ENCODE peak calls at places on chromosomes 5 and 9, in four cellular contexts. One of them, this sample, is unnamed.

GRCh38 chr5:123868267-123868666 is 356.3 kb downstream of the CSNK1G3 start:
- DNase-seq in K562: no peak
- DNase-seq in GM12878: no peak
- DNase-seq in HepG2: no peak
- DNase-seq in this sample: no peak

GRCh38 chr5:14672508-14673394 is 8.2 kb downstream of the OTULIN start:
- DNase-seq in K562: no peak
- DNase-seq in HepG2: no peak
- DNase-seq in GM12878: no peak
- DNase-seq in this sample: no peak

GRCh38 chr5:32285489-32286138 is 27.1 kb downstream of the MTMR12 start:
- DNase-seq in GM12878: no peak
- DNase-seq in HepG2: no peak
- DNase-seq in K562: peak
- DNase-seq in this sample: no peak

GRCh38 chr5:122751293-122751753 is 23.6 kb upstream of the SNX2 start:
- DNase-seq in HepG2: no peak
- DNase-seq in K562: no peak
- DNase-seq in GM12878: no peak
- DNase-seq in this sample: no peak

GRCh38 chr9:73132034-73132776 is 19.5 kb upstream of the ANXA1 start:
- DNase-seq in K562: no peak
- DNase-seq in HepG2: no peak
- DNase-seq in GM12878: peak
- DNase-seq in this sample: peak

GRCh38 chr9:17137576-17137975 is 2.7 kb downstream of the CNTLN start:
- DNase-seq in GM12878: no peak
- DNase-seq in HepG2: no peak
- DNase-seq in K562: no peak
- DNase-seq in this sample: no peak

GRCh38 chr5:79436821-79437220 is 77.1 kb downstream of the HOMER1 start:
- DNase-seq in GM12878: no peak
- DNase-seq in K562: no peak
- DNase-seq in HepG2: no peak
- DNase-seq in this sample: no peak

GRCh38 chr9:109453210-109453842 is 44.8 kb downstream of the PTPN3 start:
- DNase-seq in K562: no peak
- DNase-seq in HepG2: no peak
- DNase-seq in GM12878: no peak
- DNase-seq in this sample: no peak

GRCh38 chr9:77384406-77384805 is 207.1 kb downstream of the VPS13A start:
- DNase-seq in HepG2: no peak
- DNase-seq in K562: no peak
- DNase-seq in GM12878: no peak
- DNase-seq in this sample: no peak

GRCh38 chr5:150113047-150113744 is 26.8 kb upstream of the CSF1R start:
- DNase-seq in K562: peak
- DNase-seq in HepG2: no peak
- DNase-seq in GM12878: no peak
- DNase-seq in this sample: no peak

GRCh38 chr5:54294097-54294667 is 16.2 kb downstream of the ARL15 start:
- DNase-seq in HepG2: no peak
- DNase-seq in GM12878: no peak
- DNase-seq in K562: peak
- DNase-seq in this sample: no peak

GRCh38 chr9:115213777-115214428 is 95.9 kb upstream of the TNC start:
- DNase-seq in HepG2: no peak
- DNase-seq in GM12878: no peak
- DNase-seq in K562: no peak
- DNase-seq in this sample: no peak

GRCh38 chr5:10454591-10455272 is 13.1 kb downstream of the ROPN1L start:
- DNase-seq in K562: no peak
- DNase-seq in GM12878: no peak
- DNase-seq in HepG2: no peak
- DNase-seq in this sample: no peak

DNA sequence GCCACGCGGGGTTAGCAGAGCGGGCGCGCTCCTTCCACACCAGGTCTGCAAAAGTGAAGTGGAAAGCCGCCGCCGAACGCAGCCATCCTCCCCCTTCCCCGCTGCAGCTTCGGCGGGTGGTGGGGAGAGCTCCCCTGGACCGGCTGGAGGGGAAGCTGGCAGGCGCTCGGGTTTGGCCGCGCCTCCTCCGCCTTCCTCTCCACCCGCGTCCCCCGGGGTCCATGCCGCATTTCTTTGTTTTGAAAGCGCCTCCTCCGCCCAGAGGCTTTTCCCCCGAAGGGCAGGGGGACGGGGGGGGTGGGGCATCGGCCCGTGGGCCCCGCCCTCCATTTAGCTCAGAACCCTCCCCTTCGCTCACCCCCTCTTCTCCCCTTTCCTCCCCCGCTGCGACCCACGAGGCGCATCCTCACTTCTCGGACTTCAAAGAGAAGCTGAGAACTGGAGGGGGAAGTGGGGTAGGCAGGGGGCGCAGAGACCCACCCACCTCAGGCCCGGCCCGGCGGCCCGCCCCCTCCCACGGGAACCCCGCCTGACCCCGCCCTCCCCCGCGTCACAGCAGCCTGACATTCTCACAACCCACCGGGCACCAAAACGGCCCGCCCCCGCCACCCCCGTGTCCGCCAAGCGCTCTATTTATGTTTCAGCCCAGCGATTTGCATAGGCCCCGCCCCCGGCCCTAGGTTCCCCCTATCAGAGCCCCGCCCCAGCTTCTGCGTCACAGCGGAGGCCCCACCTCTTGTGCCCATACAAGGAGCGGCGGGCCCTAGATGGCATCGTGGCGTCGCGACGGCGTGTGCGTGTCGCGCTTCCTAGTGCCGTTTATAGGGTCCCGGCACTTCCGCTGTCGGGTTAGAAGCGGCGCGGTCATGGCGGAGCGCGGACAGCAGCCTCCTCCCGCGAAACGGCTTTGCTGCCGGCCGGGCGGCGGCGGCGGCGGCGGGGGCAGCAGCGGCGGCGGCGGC is at the start of gene ZSWIM6:
- DNase-seq in K562: peak
- DNase-seq in GM12878: peak
- DNase-seq in HepG2: peak
- DNase-seq in this sample: peak
- TF ChIP-seq SP1 in K562: peak
- TF ChIP-seq SP1 in GM12878: peak
- TF ChIP-seq SP1 in HepG2: no peak
- TF ChIP-seq SP1 in this sample: no peak

GRCh38 chr5:77892061-77893010 is 116.2 kb upstream of the TBCA start:
- DNase-seq in GM12878: no peak
- DNase-seq in HepG2: no peak
- DNase-seq in K562: no peak
- DNase-seq in this sample: no peak

GRCh38 chr5:77896338-77896737 is 120.2 kb upstream of the TBCA start:
- DNase-seq in K562: no peak
- DNase-seq in HepG2: no peak
- DNase-seq in GM12878: no peak
- DNase-seq in this sample: no peak

GRCh38 chr5:77898385-77898784 is 122.2 kb upstream of the TBCA start:
- DNase-seq in HepG2: no peak
- DNase-seq in GM12878: no peak
- DNase-seq in K562: no peak
- DNase-seq in this sample: no peak

DNA sequence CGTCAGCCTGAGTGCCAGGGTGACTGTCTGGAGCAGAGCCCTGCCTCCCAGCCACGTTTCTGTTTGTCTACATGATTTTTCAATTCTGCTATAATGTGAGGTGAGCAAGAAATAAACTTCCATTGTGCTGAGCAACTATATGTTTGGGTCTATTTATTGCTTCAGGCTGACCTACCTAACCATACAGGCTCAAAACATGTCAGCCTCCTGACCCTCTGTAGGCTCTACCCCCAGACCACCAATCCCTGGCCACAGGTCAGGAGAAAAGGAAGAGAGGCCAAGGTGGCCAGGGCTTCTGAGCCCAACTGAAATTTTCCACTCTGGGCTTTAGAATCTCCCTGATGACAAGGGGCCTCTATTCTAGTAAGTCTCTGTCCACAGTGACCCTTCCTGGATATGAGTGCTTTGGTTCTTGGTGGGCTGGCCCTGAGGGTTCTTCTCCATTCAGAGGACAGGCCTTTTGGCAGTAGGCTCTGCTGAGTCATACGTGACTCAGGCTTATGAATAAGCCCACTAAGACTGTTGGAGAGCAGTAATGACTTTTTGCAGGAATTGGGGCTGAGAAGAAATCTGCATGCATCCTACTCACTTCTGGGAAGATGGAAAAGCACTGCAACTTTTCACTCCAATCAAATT is 117.2 kb upstream of the TBCA start:
- DNase-seq in HepG2: peak
- DNase-seq in GM12878: no peak
- DNase-seq in K562: peak
- DNase-seq in this sample: no peak
- TF ChIP-seq FOXM1 in HepG2: no peak
- TF ChIP-seq FOXM1 in GM12878: no peak
- TF ChIP-seq FOXM1 in K562: no peak
- TF ChIP-seq FOXM1 in this sample: no peak

GRCh38 chr9:129320575-129321311 is 142.7 kb upstream of the IER5L start:
- DNase-seq in K562: peak
- DNase-seq in GM12878: peak
- DNase-seq in HepG2: peak
- DNase-seq in this sample: peak
- TF ChIP-seq SP1 in K562: no peak
- TF ChIP-seq SP1 in GM12878: no peak
- TF ChIP-seq SP1 in HepG2: no peak
- TF ChIP-seq SP1 in this sample: no peak

GRCh38 chr5:144467795-144468194 is 297.1 kb downstream of the KCTD16 start:
- DNase-seq in GM12878: no peak
- DNase-seq in HepG2: peak
- DNase-seq in K562: no peak
- DNase-seq in this sample: peak
- TF ChIP-seq FOXM1 in GM12878: no peak
- TF ChIP-seq FOXM1 in HepG2: no peak
- TF ChIP-seq FOXM1 in K562: no peak
- TF ChIP-seq FOXM1 in this sample: no peak

DNA sequence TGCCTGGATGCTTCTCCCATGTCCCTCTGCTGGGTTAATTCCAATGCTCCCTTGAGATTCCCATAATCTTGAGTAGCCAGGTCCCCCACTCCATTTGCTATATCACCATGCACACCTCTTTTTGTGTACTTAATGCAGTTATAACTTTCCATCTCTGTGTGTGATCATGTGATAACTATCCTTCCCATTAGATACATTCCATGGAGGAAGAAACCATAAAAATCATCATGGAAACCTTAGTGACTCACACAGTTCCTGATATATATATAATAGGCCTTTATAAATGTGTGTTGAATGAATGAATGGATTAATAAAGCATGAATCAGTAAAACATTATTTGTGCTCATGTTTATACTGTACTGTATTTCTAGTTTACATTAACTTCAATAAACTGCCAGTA is 104.6 kb downstream of the PCSK5 start:
- DNase-seq in GM12878: no peak
- DNase-seq in K562: no peak
- DNase-seq in HepG2: no peak
- DNase-seq in this sample: no peak
- TF ChIP-seq SP1 in GM12878: no peak
- TF ChIP-seq SP1 in K562: no peak
- TF ChIP-seq SP1 in HepG2: no peak
- TF ChIP-seq SP1 in this sample: no peak

GRCh38 chr5:71907001-71907564 is 188.0 kb downstream of the CARTPT start:
- DNase-seq in HepG2: no peak
- DNase-seq in K562: no peak
- DNase-seq in GM12878: peak
- DNase-seq in this sample: no peak

GRCh38 chr5:71907589-71908145 is 188.6 kb downstream of the CARTPT start:
- DNase-seq in GM12878: no peak
- DNase-seq in K562: no peak
- DNase-seq in HepG2: no peak
- DNase-seq in this sample: no peak

GRCh38 chr5:71904852-71905251 is 185.8 kb downstream of the CARTPT start:
- DNase-seq in HepG2: no peak
- DNase-seq in GM12878: no peak
- DNase-seq in K562: no peak
- DNase-seq in this sample: no peak

GRCh38 chr5:71903826-71904225 is 184.8 kb downstream of the CARTPT start:
- DNase-seq in HepG2: no peak
- DNase-seq in K562: no peak
- DNase-seq in GM12878: no peak
- DNase-seq in this sample: no peak

DNA sequence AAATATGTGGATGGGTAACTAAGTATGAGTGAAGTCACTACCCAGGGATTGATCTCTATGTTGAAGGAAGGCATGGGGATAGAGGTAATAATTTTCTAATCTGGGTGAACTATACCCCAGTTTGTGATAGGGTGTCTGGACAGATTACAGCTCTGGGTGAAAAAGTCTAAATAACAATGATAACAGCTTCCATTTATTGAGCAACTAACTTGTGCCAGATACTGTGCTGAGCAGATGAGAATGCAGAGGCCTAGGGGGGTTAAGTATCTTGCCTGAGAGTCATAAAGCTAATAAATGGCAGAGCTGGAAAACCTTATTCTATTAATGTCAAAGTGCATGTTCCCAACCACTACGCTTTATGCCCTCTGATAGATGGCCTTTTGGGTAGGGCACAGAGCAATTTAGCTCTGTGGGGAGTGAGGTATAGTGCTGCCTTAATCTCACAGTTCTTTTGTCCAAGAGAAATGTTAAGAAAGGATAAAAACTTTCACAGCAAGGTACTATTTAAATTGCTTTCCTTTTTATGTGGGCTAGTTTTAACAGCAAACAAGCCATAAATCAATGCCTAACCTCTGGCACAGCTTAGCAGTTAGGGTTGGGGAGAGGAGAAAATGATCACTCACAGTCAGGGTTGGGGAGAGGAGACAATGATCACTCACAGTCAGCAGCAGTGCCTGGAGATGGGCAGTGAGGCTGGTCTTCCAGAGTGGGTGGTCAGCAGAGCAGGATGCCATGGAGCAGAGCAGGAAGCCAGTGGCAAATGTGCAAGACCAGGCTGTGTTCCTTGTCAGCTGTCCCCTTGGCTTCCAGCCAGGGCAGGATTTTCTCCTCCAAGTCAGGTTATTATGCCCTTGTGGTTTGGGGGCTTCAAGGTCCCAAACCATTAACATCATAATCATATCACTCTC is 187.0 kb downstream of the CARTPT start:
- DNase-seq in K562: no peak
- DNase-seq in GM12878: no peak
- DNase-seq in HepG2: no peak
- DNase-seq in this sample: peak
- TF ChIP-seq FOXM1 in K562: no peak
- TF ChIP-seq FOXM1 in GM12878: no peak
- TF ChIP-seq FOXM1 in HepG2: no peak
- TF ChIP-seq FOXM1 in this sample: no peak

GRCh38 chr9:100099722-100100042 is 639 bp downstream of the INVS start:
- DNase-seq in HepG2: peak
- DNase-seq in GM12878: no peak
- DNase-seq in K562: no peak
- DNase-seq in this sample: peak
- TF ChIP-seq SP1 in HepG2: no peak
- TF ChIP-seq SP1 in GM12878: no peak
- TF ChIP-seq SP1 in K562: no peak
- TF ChIP-seq SP1 in this sample: no peak

This sample was measured in HEK293T.